ENCODE peak calls at places on chromosome 1, in nine cellular contexts. T, R, M, X, B, H, L, W and N are unnamed samples.

GRCh38 chr1:27408151-27408550 is 15.7 kb downstream of the GPR3 start:
- DNase-seq in T (no peak), R (no peak), X (no peak), M (no peak), B (no peak), W (no peak), L (no peak), H (no peak), N (no peak)

GRCh38 chr1:208652300-208653160 is 408.3 kb upstream of the PLXNA2 start:
- DNase-seq in W (peak; percentile 78), T (peak; percentile 67), H (peak; percentile 16), X (no peak), B (peak; percentile 39), M (peak; percentile 36), L (no peak), R (peak; percentile 28), N (peak; percentile 52)

GRCh38 chr1:94247146-94248094 is 10.0 kb upstream of the ARHGAP29 start:
- DNase-seq in X (no peak), L (no peak), W (peak; percentile 63), T (peak; percentile 72), M (peak; percentile 38), R (peak; percentile 87), B (no peak), H (peak; percentile 83), N (peak; percentile 89)

GRCh38 chr1:109768700-109769325 is 5.1 kb upstream of the EPS8L3 start:
- DNase-seq in B (no peak), T (no peak), R (no peak), H (no peak), L (no peak), X (no peak), W (no peak), M (peak; percentile 3), N (no peak)

GRCh38 chr1:115833806-115834205 is 7.1 kb downstream of the NHLH2 start:
- DNase-seq in H (no peak), B (no peak), R (no peak), T (no peak), W (no peak), X (no peak), L (no peak), M (no peak), N (no peak)

GRCh38 chr1:24142546-24143431 is at the start of gene IL22RA1:
- DNase-seq in M (no peak), W (no peak), B (no peak), L (no peak), T (peak; percentile 25), X (no peak), R (peak; percentile 23), H (peak; percentile 32), N (peak; percentile 89)

GRCh38 chr1:64934115-64934880 is 32.1 kb downstream of the JAK1 start:
- DNase-seq in L (no peak), H (peak; percentile 31), R (peak; percentile 33), T (no peak), W (no peak), M (no peak), B (no peak), X (no peak), N (no peak)

GRCh38 chr1:160261526-160261877 is 847 bp downstream of the DCAF8 start:
- DNase-seq in W (peak; percentile 72), T (peak; percentile 60), B (peak; percentile 72), R (peak; percentile 24), H (no peak), L (no peak), X (peak; percentile 63), M (peak; percentile 79), N (peak; percentile 60)

GRCh38 chr1:84772428-84772943 is 82.2 kb upstream of the SSX2IP start:
- DNase-seq in T (peak; percentile 72), H (peak; percentile 66), L (no peak), M (peak; percentile 84), R (peak; percentile 73), X (peak; percentile 63), W (peak; percentile 78), B (peak; percentile 82), N (peak; percentile 59)

GRCh38 chr1:185804206-185804605 is 70.0 kb downstream of the HMCN1 start:
- DNase-seq in T (no peak), X (no peak), R (no peak), H (no peak), M (no peak), L (no peak), B (no peak), W (no peak), N (no peak)

GRCh38 chr1:19096036-19096833 is 113.8 kb downstream of the UBR4 start:
- DNase-seq in X (peak; percentile 41), M (peak; percentile 49), R (peak; percentile 47), T (no peak), W (peak; percentile 5), H (peak; percentile 29), L (no peak), B (no peak), N (peak; percentile 20)

GRCh38 chr1:237507005-237507404 is 383.7 kb downstream of the ZP4 start:
- DNase-seq in M (no peak), X (no peak), T (peak; percentile 37), H (no peak), W (no peak), R (no peak), B (no peak), L (no peak), N (no peak)

GRCh38 chr1:6012529-6013318 is 20.5 kb upstream of the NPHP4 start:
- DNase-seq in M (no peak), L (no peak), H (no peak), R (no peak), W (no peak), B (no peak), X (no peak), T (no peak), N (no peak)

GRCh38 chr1:235567812-235568444 is 63.7 kb upstream of the B3GALNT2 start:
- DNase-seq in T (no peak), H (no peak), X (no peak), L (peak; percentile 88), B (no peak), M (peak; percentile 47), W (no peak), R (no peak), N (no peak)